ENCODE peak calls at places on chromosome 10, in eight cellular contexts. Z is non-pigmented ciliary epithelial cell; M is NCI-H69; P is dermis microvascular lymphatic vessel endothelial cell; J is stimulated activated CD4-positive, alpha-beta T cell treated with anti-CD3 and anti-CD28 coated beads, Interleukin-1b, Interleukin-23, amount 100 ng/mL, for 24 hours; Y is HFF-Myc; C is WTC11; W is retinal pigment epithelial cell. H is an unnamed sample.

GRCh38 chr10:84076540-84077195 is 62.6 kb upstream of the GHITM start:
- DNase-seq in Y (peak), J (no peak), W (no peak), Z (no peak), C (peak), P (no peak), M (peak), H (peak)

GRCh38 chr10:60314306-60314940 is 75.3 kb downstream of the ANK3 start:
- DNase-seq in M (peak), P (peak), J (no peak), Y (peak), C (no peak), W (peak), Z (peak), H (peak)

GRCh38 chr10:7300327-7300726 is 110.5 kb downstream of the SFMBT2 start:
- DNase-seq in M (no peak), P (no peak), J (no peak), C (no peak), Y (no peak), W (no peak), Z (no peak), H (no peak)

GRCh38 chr10:43739171-43739570 is 90.5 kb upstream of the ZNF32 start:
- DNase-seq in M (no peak), C (no peak), W (no peak), Y (peak), J (no peak), Z (no peak), P (no peak), H (no peak)

GRCh38 chr10:92880233-92880861 is 32.0 kb downstream of the EXOC6 start:
- DNase-seq in C (no peak), W (peak), Z (peak), M (peak), J (no peak), Y (peak), P (peak), H (peak)

GRCh38 chr10:70786799-70787415 is 1.7 kb upstream of the TBATA start:
- DNase-seq in P (no peak), Y (no peak), J (no peak), Z (no peak), W (no peak), C (no peak), M (no peak), H (no peak)

GRCh38 chr10:70693619-70694286 is 21.4 kb downstream of the ADAMTS14 start:
- DNase-seq in J (no peak), P (no peak), Z (peak), Y (peak), C (no peak), M (no peak), W (no peak), H (no peak)

GRCh38 chr10:17622061-17622460 is 4.9 kb upstream of the HACD1 start:
- DNase-seq in C (no peak), Z (no peak), J (no peak), Y (no peak), W (peak), M (no peak), P (no peak), H (no peak)